ENCODE peak calls at places on chromosome 1, in ten cellular contexts. E is NAMALWA; Q is NCI-H345; N is nephron progenitor cell; W is left colon; R is fibroblast of the aortic adventitia; M is GM23248; G is stimulated activated CD8-positive, alpha-beta memory T cell treated with anti-CD3 and anti-CD28 coated beads, Interleukin-4, amount 100 ng/mL, for 24 hours; P is AG04450; H is RWPE1. L is an unnamed sample.

GRCh38 chr1:201013031-201013485 is 10.5 kb downstream of the KIF21B start:
- DNase-seq in E (no peak), Q (no peak), N (no peak), W (no peak), R (no peak), M (no peak), G (no peak), P (no peak), H (no peak), L (no peak)

GRCh38 chr1:53197301-53198205 is 929 bp downstream of the CPT2 start:
- DNase-seq in E (no peak), Q (no peak), N (no peak), W (no peak), R (no peak), M (peak; percentile 55), G (no peak), P (no peak), H (no peak), L (no peak)

GRCh38 chr1:40906781-40907400 is 44.7 kb upstream of the CITED4 start:
- DNase-seq in E (no peak), Q (no peak), N (no peak), W (no peak), R (no peak), M (no peak), G (no peak), P (no peak), H (no peak), L (no peak)

GRCh38 chr1:61268546-61269243 is 186.3 kb downstream of the NFIA start:
- DNase-seq in E (no peak), Q (no peak), N (no peak), W (no peak), R (no peak), M (no peak), G (no peak), P (no peak), H (no peak), L (no peak)

GRCh38 chr1:105793541-105794146 is 1262.8 kb upstream of the PRMT6 start:
- DNase-seq in E (peak; percentile 85), Q (peak; percentile 74), N (peak; percentile 69), W (no peak), R (no peak), M (peak; percentile 50), G (no peak), P (no peak), H (peak; percentile 14), L (peak; percentile 55)

GRCh38 chr1:12594966-12595838 is 22.8 kb downstream of the DHRS3 start:
- DNase-seq in E (no peak), Q (peak; percentile 40), N (peak; percentile 86), W (peak; percentile 62), R (peak; percentile 90), M (peak; percentile 88), G (peak; percentile 42), P (peak; percentile 33), H (no peak), L (no peak)

GRCh38 chr1:206754011-206754410 is 16.6 kb upstream of the IL19 start:
- DNase-seq in E (no peak), Q (no peak), N (no peak), W (no peak), R (peak; percentile 60), M (peak; percentile 81), G (no peak), P (no peak), H (no peak), L (no peak)

GRCh38 chr1:164417016-164417704 is 141.8 kb upstream of the PBX1 start:
- DNase-seq in E (no peak), Q (no peak), N (no peak), W (no peak), R (no peak), M (no peak), G (no peak), P (no peak), H (no peak), L (no peak)